ENCODE peak calls at places on chromosome 15, in five cellular contexts. One of them, this sample, is unnamed.

GRCh38 chr15:59647085-59647484 is 10.2 kb downstream of the GTF2A2 start:
- DNase-seq in HFF-Myc: no peak
- DNase-seq in choroid plexus epithelial cell: no peak
- DNase-seq in bronchial epithelial cell: no peak
- DNase-seq in adrenal gland: no peak
- DNase-seq in this sample: no peak

GRCh38 chr15:95208988-95209387 is 977.6 kb downstream of the MCTP2 start:
- DNase-seq in HFF-Myc: peak; percentile 15
- DNase-seq in choroid plexus epithelial cell: peak; percentile 37
- DNase-seq in bronchial epithelial cell: peak; percentile 43
- DNase-seq in adrenal gland: no peak
- DNase-seq in this sample: no peak

GRCh38 chr15:29631076-29632070 is 190.9 kb downstream of the TJP1 start:
- DNase-seq in HFF-Myc: no peak
- DNase-seq in choroid plexus epithelial cell: no peak
- DNase-seq in bronchial epithelial cell: no peak
- DNase-seq in adrenal gland: no peak
- DNase-seq in this sample: peak; percentile 54

GRCh38 chr15:53710906-53711305 is 48.6 kb downstream of the WDR72 start:
- DNase-seq in HFF-Myc: no peak
- DNase-seq in choroid plexus epithelial cell: no peak
- DNase-seq in bronchial epithelial cell: no peak
- DNase-seq in adrenal gland: no peak
- DNase-seq in this sample: no peak

GRCh38 chr15:77027697-77028450 is 32.9 kb downstream of the PSTPIP1 start:
- DNase-seq in HFF-Myc: no peak
- DNase-seq in choroid plexus epithelial cell: no peak
- DNase-seq in bronchial epithelial cell: no peak
- DNase-seq in adrenal gland: peak; percentile 33
- DNase-seq in this sample: peak; percentile 10

GRCh38 chr15:48858401-48858800 is 19.5 kb upstream of the EID1 start:
- DNase-seq in HFF-Myc: no peak
- DNase-seq in choroid plexus epithelial cell: peak; percentile 84
- DNase-seq in bronchial epithelial cell: peak; percentile 61
- DNase-seq in adrenal gland: no peak
- DNase-seq in this sample: no peak

GRCh38 chr15:80031841-80032240 is 27.6 kb upstream of the ZFAND6 start:
- DNase-seq in HFF-Myc: no peak
- DNase-seq in choroid plexus epithelial cell: no peak
- DNase-seq in bronchial epithelial cell: peak; percentile 41
- DNase-seq in adrenal gland: no peak
- DNase-seq in this sample: peak; percentile 25

GRCh38 chr15:76191539-76192244 is 119.6 kb downstream of the ETFA start:
- DNase-seq in HFF-Myc: no peak
- DNase-seq in choroid plexus epithelial cell: no peak
- DNase-seq in bronchial epithelial cell: no peak
- DNase-seq in adrenal gland: no peak
- DNase-seq in this sample: no peak

GRCh38 chr15:79641841-79642240 is 209.7 kb downstream of the MINAR1 start:
- DNase-seq in HFF-Myc: no peak
- DNase-seq in choroid plexus epithelial cell: no peak
- DNase-seq in bronchial epithelial cell: no peak
- DNase-seq in adrenal gland: no peak
- DNase-seq in this sample: no peak

GRCh38 chr15:41827880-41828746 is at the start of gene JMJD7:
- DNase-seq in HFF-Myc: peak; percentile 43
- DNase-seq in choroid plexus epithelial cell: peak; percentile 88
- DNase-seq in bronchial epithelial cell: peak; percentile 68
- DNase-seq in adrenal gland: peak; percentile 97
- DNase-seq in this sample: peak; percentile 97

GRCh38 chr15:50113187-50113505 is 5.9 kb downstream of the ATP8B4 start:
- DNase-seq in HFF-Myc: no peak
- DNase-seq in choroid plexus epithelial cell: no peak
- DNase-seq in bronchial epithelial cell: no peak
- DNase-seq in adrenal gland: no peak
- DNase-seq in this sample: no peak

GRCh38 chr15:76449455-76449854 is 112.9 kb downstream of the ISL2 start:
- DNase-seq in HFF-Myc: no peak
- DNase-seq in choroid plexus epithelial cell: no peak
- DNase-seq in bronchial epithelial cell: no peak
- DNase-seq in adrenal gland: no peak
- DNase-seq in this sample: no peak

GRCh38 chr15:69451951-69452701 is 492 bp upstream of the RPLP1 start:
- DNase-seq in HFF-Myc: no peak
- DNase-seq in choroid plexus epithelial cell: peak; percentile 72
- DNase-seq in bronchial epithelial cell: peak; percentile 39
- DNase-seq in adrenal gland: no peak
- DNase-seq in this sample: no peak

GRCh38 chr15:93028632-93029612 is 60.1 kb downstream of the RGMA start:
- DNase-seq in HFF-Myc: no peak
- DNase-seq in choroid plexus epithelial cell: peak; percentile 81
- DNase-seq in bronchial epithelial cell: peak; percentile 94
- DNase-seq in adrenal gland: peak; percentile 79
- DNase-seq in this sample: peak; percentile 51

GRCh38 chr15:95025924-95026728 is 794.8 kb downstream of the MCTP2 start:
- DNase-seq in HFF-Myc: peak; percentile 46
- DNase-seq in choroid plexus epithelial cell: peak; percentile 78
- DNase-seq in bronchial epithelial cell: peak; percentile 47
- DNase-seq in adrenal gland: peak; percentile 28
- DNase-seq in this sample: peak; percentile 13

GRCh38 chr15:26628879-26629529 is 143.9 kb downstream of the GABRB3 start:
- DNase-seq in HFF-Myc: peak; percentile 3
- DNase-seq in choroid plexus epithelial cell: no peak
- DNase-seq in bronchial epithelial cell: peak; percentile 50
- DNase-seq in adrenal gland: peak; percentile 38
- DNase-seq in this sample: no peak

GRCh38 chr15:49472338-49472737 is 49.3 kb downstream of the FGF7 start:
- DNase-seq in HFF-Myc: no peak
- DNase-seq in choroid plexus epithelial cell: no peak
- DNase-seq in bronchial epithelial cell: no peak
- DNase-seq in adrenal gland: no peak
- DNase-seq in this sample: no peak

GRCh38 chr15:34644061-34644460 is 60.6 kb upstream of the GOLGA8B start:
- DNase-seq in HFF-Myc: no peak
- DNase-seq in choroid plexus epithelial cell: peak; percentile 99
- DNase-seq in bronchial epithelial cell: peak; percentile 79
- DNase-seq in adrenal gland: no peak
- DNase-seq in this sample: no peak

GRCh38 chr15:70825841-70826240 is 28.1 kb downstream of the LARP6 start:
- DNase-seq in HFF-Myc: no peak
- DNase-seq in choroid plexus epithelial cell: no peak
- DNase-seq in bronchial epithelial cell: no peak
- DNase-seq in adrenal gland: no peak
- DNase-seq in this sample: no peak

GRCh38 chr15:70806992-70807712 is 43.8 kb upstream of the UACA start:
- DNase-seq in HFF-Myc: no peak
- DNase-seq in choroid plexus epithelial cell: peak; percentile 81
- DNase-seq in bronchial epithelial cell: no peak
- DNase-seq in adrenal gland: peak; percentile 40
- DNase-seq in this sample: peak; percentile 41

GRCh38 chr15:52112203-52112750 is 298 bp downstream of the BCL2L10 start:
- DNase-seq in HFF-Myc: no peak
- DNase-seq in choroid plexus epithelial cell: no peak
- DNase-seq in bronchial epithelial cell: no peak
- DNase-seq in adrenal gland: peak; percentile 53
- DNase-seq in this sample: peak; percentile 37
- H3K4me3 ChIP-seq in HFF-Myc: peak overlapping the region; percentile 34
- H3K4me3 ChIP-seq in choroid plexus epithelial cell: peak overlapping the region; percentile 58
- H3K4me3 ChIP-seq in bronchial epithelial cell: peak overlapping the region; percentile 35
- H3K4me3 ChIP-seq in adrenal gland: peak overlapping the region; percentile 46
- H3K4me3 ChIP-seq in this sample: peak overlapping the region; percentile 56

GRCh38 chr15:81297147-81297572 is 26.8 kb downstream of the STARD5 start:
- DNase-seq in HFF-Myc: no peak
- DNase-seq in choroid plexus epithelial cell: peak; percentile 39
- DNase-seq in bronchial epithelial cell: peak; percentile 96
- DNase-seq in adrenal gland: no peak
- DNase-seq in this sample: peak; percentile 8

GRCh38 chr15:81297580-81298575 is 26.1 kb downstream of the STARD5 start:
- DNase-seq in HFF-Myc: no peak
- DNase-seq in choroid plexus epithelial cell: no peak
- DNase-seq in bronchial epithelial cell: peak; percentile 38
- DNase-seq in adrenal gland: no peak
- DNase-seq in this sample: peak; percentile 6

GRCh38 chr15:81295466-81296145 is 28.3 kb downstream of the STARD5 start:
- DNase-seq in HFF-Myc: no peak
- DNase-seq in choroid plexus epithelial cell: no peak
- DNase-seq in bronchial epithelial cell: no peak
- DNase-seq in adrenal gland: no peak
- DNase-seq in this sample: peak; percentile 10

GRCh38 chr15:81296218-81296617 is 27.7 kb downstream of the STARD5 start:
- DNase-seq in HFF-Myc: no peak
- DNase-seq in choroid plexus epithelial cell: no peak
- DNase-seq in bronchial epithelial cell: no peak
- DNase-seq in adrenal gland: no peak
- DNase-seq in this sample: peak; percentile 7

GRCh38 chr15:81296673-81297072 is 27.3 kb downstream of the STARD5 start:
- DNase-seq in HFF-Myc: no peak
- DNase-seq in choroid plexus epithelial cell: peak; percentile 54
- DNase-seq in bronchial epithelial cell: no peak
- DNase-seq in adrenal gland: no peak
- DNase-seq in this sample: peak; percentile 78
- H3K4me3 ChIP-seq in HFF-Myc: no peak overlapping the region
- H3K4me3 ChIP-seq in choroid plexus epithelial cell: no peak overlapping the region
- H3K4me3 ChIP-seq in bronchial epithelial cell: no peak overlapping the region
- H3K4me3 ChIP-seq in adrenal gland: peak overlapping the region; percentile 35
- H3K4me3 ChIP-seq in this sample: no peak overlapping the region

DNA sequence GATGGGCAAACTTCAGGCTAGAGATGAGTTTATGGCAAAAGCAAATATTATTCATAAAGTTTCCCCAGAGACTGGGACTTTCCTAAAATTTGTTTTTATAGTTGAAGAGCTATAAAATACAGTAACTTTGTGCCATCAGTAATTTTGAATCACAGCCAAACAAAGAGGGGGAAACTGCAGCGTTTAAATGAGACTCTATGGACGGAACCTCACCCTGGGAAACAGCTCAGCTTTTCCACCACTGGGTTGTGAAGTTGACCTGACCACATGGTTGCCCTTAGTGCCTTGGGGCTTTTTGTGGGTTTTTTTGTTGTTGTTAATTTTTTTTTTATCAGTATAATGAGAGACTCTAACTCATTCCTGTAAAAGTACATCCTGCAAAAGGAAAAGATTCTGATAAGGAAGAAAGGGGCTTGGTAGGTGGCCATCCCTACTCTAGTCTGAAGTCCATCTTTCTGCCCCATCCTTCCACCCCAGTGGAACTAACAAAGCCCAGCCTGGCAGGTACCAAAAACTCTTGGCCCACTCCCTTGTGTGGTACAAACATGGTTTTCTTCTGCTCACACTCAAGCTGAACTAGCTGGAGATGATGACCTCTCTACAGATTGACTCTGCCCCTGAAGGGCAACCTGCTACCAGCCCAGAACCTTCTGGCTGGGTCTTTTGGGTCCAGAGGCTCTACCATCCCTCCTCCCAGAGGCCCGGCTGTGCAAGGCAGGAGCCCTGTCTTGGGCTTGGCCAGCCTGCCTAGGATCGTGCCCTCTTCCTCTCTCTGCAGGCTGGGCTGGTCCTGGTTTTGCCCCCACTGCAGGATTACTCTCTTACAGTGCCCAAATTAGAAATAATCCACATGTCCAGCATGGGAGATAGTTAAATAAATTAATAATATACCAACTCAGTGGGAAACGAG is 41.2 kb downstream of the RLBP1 start:
- DNase-seq in HFF-Myc: no peak
- DNase-seq in choroid plexus epithelial cell: peak; percentile 81
- DNase-seq in bronchial epithelial cell: no peak
- DNase-seq in adrenal gland: no peak
- DNase-seq in this sample: no peak
- H3K4me3 ChIP-seq in HFF-Myc: no peak overlapping the region
- H3K4me3 ChIP-seq in choroid plexus epithelial cell: no peak overlapping the region
- H3K4me3 ChIP-seq in bronchial epithelial cell: no peak overlapping the region
- H3K4me3 ChIP-seq in adrenal gland: no peak overlapping the region
- H3K4me3 ChIP-seq in this sample: no peak overlapping the region

DNA sequence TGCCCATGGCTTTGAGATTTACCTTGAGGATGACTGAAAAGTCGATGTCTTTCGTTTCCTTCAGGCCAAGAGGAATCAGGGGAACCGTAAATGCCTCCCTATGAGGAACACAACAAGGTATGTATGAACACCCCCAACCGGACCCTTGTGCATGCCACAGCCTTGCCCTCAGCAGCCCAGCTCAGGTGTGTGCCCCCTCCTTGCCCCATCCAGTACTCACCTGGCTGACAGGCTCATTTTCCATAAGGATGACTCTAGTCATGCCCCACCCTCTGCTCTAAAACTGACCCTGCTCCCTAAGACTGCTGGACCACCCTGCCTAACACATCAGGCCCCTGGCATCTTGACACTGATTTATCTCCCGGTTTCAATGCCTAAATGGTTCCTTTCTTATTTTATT is 270.0 kb downstream of the GOLGA6L6 start:
- DNase-seq in HFF-Myc: no peak
- DNase-seq in choroid plexus epithelial cell: no peak
- DNase-seq in bronchial epithelial cell: no peak
- DNase-seq in adrenal gland: no peak
- DNase-seq in this sample: no peak
- H3K4me3 ChIP-seq in HFF-Myc: no peak overlapping the region
- H3K4me3 ChIP-seq in choroid plexus epithelial cell: no peak overlapping the region
- H3K4me3 ChIP-seq in bronchial epithelial cell: no peak overlapping the region
- H3K4me3 ChIP-seq in adrenal gland: no peak overlapping the region
- H3K4me3 ChIP-seq in this sample: no peak overlapping the region

GRCh38 chr15:39115379-39116057 is 465.4 kb upstream of the THBS1 start:
- DNase-seq in HFF-Myc: no peak
- DNase-seq in choroid plexus epithelial cell: no peak
- DNase-seq in bronchial epithelial cell: peak; percentile 95
- DNase-seq in adrenal gland: no peak
- DNase-seq in this sample: no peak
- H3K4me3 ChIP-seq in HFF-Myc: no peak overlapping the region
- H3K4me3 ChIP-seq in choroid plexus epithelial cell: no peak overlapping the region
- H3K4me3 ChIP-seq in bronchial epithelial cell: no peak overlapping the region
- H3K4me3 ChIP-seq in adrenal gland: no peak overlapping the region
- H3K4me3 ChIP-seq in this sample: no peak overlapping the region